ENCODE peak calls at places on chromosomes 4 and X, in five cellular contexts. K is left lung, L is adrenal gland, N is HepG2, M is fibroblast of the aortic adventitia. T is an unnamed sample.

GRCh38 chr4:102061133-102061532 is 270.6 kb downstream of the BANK1 start:
- DNase-seq in K (no peak), L (no peak), N (no peak), M (no peak), T (no peak)

GRCh38 chr4:105191621-105192210 is 45.0 kb downstream of the TET2 start:
- DNase-seq in K (no peak), L (no peak), N (no peak), M (no peak), T (peak; percentile 16)

GRCh38 chrX:31545726-31546125 is 473.9 kb upstream of the FTHL17 start:
- DNase-seq in K (no peak), L (no peak), N (no peak), M (no peak), T (no peak)

GRCh38 chr4:7389719-7390118 is 45.0 kb downstream of the PSAPL1 start:
- DNase-seq in K (no peak), L (no peak), N (no peak), M (no peak), T (no peak)

GRCh38 chrX:118773782-118774181 is 46.4 kb downstream of the IL13RA1 start:
- DNase-seq in K (no peak), L (no peak), N (no peak), M (no peak), T (no peak)

GRCh38 chr4:42824278-42824977 is 68.1 kb upstream of the GRXCR1 start:
- DNase-seq in K (no peak), L (no peak), N (peak; percentile 44), M (no peak), T (no peak)

GRCh38 chr4:118177121-118177520 is 142.8 kb downstream of the NDST3 start:
- DNase-seq in K (no peak), L (no peak), N (no peak), M (no peak), T (peak; percentile 17)

GRCh38 chr4:98994474-98995182 is 893 bp upstream of the METAP1 start:
- DNase-seq in K (no peak), L (peak; percentile 25), N (peak; percentile 45), M (no peak), T (peak; percentile 25)

GRCh38 chrX:22313757-22314156 is 41.0 kb downstream of the CBLL2 start:
- DNase-seq in K (no peak), L (no peak), N (no peak), M (no peak), T (no peak)

GRCh38 chrX:112901821-112902732 is 61.4 kb upstream of the AMOT start:
- DNase-seq in K (no peak), L (no peak), N (no peak), M (no peak), T (no peak)

GRCh38 chrX:119694601-119695534 is 1.9 kb upstream of the SEPTIN6 start:
- DNase-seq in K (no peak), L (peak; percentile 44), N (peak; percentile 39), M (no peak), T (no peak)

GRCh38 chrX:5650904-5651303 is 577.8 kb downstream of the NLGN4X start:
- DNase-seq in K (no peak), L (no peak), N (no peak), M (no peak), T (no peak)

GRCh38 chr4:141815646-141816045 is 179.3 kb downstream of the IL15 start:
- DNase-seq in K (no peak), L (no peak), N (no peak), M (no peak), T (no peak)

GRCh38 chr4:105451346-105451745 is 22.5 kb downstream of the PPA2 start:
- DNase-seq in K (no peak), L (no peak), N (no peak), M (no peak), T (no peak)

GRCh38 chr4:96317924-96318323 is 478.0 kb downstream of the PDHA2 start:
- DNase-seq in K (no peak), L (no peak), N (no peak), M (no peak), T (no peak)

GRCh38 chr4:177047070-177047850 is 254.5 kb upstream of the VEGFC start:
- DNase-seq in K (no peak), L (peak; percentile 69), N (peak; percentile 50), M (peak; percentile 87), T (peak; percentile 78)

GRCh38 chr4:27360651-27361347 is 500.2 kb downstream of the STIM2 start:
- DNase-seq in K (no peak), L (no peak), N (no peak), M (peak; percentile 91), T (peak; percentile 34)

GRCh38 chr4:38669233-38669632 is 5.2 kb downstream of the KLF3 start:
- DNase-seq in K (no peak), L (no peak), N (no peak), M (peak; percentile 42), T (no peak)

DNA sequence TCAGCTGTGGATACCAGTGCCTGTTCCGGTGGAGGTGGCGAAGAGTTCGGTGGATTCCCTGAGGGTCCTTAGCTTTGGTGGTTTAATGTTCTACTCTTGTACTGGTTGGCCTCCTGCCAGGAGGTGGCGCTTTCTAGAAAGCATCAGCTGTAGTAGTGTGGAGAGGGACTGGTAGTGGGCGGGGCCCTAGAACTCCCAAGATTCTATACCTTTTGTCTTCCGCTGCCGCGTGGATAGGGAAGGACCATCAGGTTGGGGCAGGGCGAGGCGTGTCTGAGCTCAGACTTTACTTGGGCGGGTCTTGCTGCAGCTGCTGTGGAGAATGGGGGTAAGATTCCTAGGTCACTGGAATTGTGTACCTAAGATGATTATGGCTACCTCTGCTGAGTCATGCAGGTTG is 390.3 kb downstream of the FAM47A start:
- DNase-seq in K (no peak), L (no peak), N (no peak), M (no peak), T (no peak)
- TF ChIP-seq CTCF in K (no peak), L (no peak), N (no peak), M (no peak), T (no peak)

GRCh38 chr4:140743194-140743931 is 12.8 kb downstream of the TBC1D9 start:
- DNase-seq in K (no peak), L (no peak), N (peak; percentile 51), M (no peak), T (peak; percentile 34)
- TF ChIP-seq CTCF in K (no peak), L (no peak), N (peak; percentile 57), M (peak; percentile 31), T (peak; percentile 18)

DNA sequence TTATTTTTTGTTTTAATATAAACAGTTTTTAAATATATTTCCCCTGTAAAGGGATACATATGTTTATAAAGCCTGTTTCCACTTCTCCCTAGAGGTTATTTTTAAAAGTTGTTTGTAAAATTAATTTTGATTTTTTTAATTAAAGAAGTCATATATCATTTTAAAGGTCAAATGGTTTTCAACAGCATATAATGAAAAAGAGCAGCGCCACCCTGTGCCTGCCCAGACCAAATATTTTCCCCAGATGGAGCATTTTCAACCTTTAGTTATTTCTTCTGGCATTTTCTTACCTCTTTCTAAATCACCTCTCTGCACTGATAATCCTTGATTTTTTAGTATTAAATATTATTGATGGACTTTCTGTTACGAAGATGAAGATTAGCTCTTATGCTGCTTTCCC is 21.0 kb downstream of the MSX1 start:
- DNase-seq in K (no peak), L (no peak), N (no peak), M (no peak), T (no peak)
- TF ChIP-seq CTCF in K (no peak), L (peak; percentile 34), N (peak; percentile 44), M (peak; percentile 39), T (peak; percentile 43)

DNA sequence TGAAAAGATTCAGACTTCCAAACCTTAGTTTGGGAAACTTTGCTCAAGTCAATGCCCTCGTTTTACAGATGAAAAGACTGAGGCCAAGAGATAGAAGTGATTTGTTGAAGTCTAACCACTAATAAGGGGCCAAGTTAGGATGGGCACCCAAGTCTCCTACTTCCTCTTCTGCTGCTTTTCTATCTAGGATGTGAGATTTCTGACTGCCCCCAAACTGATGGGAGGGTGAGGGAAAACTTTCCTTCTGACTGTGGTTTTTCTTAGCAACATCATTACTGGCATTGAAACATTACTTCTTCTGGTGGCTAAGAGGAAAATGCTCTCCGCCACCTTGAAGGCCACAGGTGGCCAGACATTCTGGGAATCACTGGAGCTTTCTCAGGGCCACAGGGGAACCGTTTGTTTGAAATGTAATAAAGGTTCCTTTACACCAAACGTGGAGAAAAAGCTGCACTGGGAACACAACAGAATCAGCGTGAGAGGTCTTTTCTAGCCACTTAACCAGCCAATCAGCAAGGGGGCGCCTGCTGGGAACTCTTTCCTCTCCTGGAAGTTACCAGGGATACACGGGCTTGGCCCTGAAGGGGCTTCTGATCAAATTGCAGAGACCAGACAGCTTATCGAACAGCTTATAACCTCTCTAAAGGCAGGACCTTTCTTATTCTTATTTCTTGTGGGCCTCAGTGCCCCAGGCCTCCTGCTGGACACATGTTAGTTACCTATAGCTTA is 115.9 kb upstream of the TEX13D start:
- DNase-seq in K (no peak), L (no peak), N (no peak), M (no peak), T (no peak)
- TF ChIP-seq CTCF in K (no peak), L (no peak), N (no peak), M (no peak), T (no peak)

GRCh38 chr4:67084801-67085200 is 460.5 kb downstream of the CENPC start:
- DNase-seq in K (no peak), L (no peak), N (no peak), M (no peak), T (no peak)

GRCh38 chr4:67083496-67083895 is 461.8 kb downstream of the CENPC start:
- DNase-seq in K (no peak), L (no peak), N (no peak), M (no peak), T (no peak)

GRCh38 chr4:67091668-67092067 is 453.6 kb downstream of the CENPC start:
- DNase-seq in K (no peak), L (no peak), N (no peak), M (no peak), T (no peak)

GRCh38 chr4:67082746-67083145 is 462.6 kb downstream of the CENPC start:
- DNase-seq in K (no peak), L (no peak), N (no peak), M (no peak), T (no peak)

DNA sequence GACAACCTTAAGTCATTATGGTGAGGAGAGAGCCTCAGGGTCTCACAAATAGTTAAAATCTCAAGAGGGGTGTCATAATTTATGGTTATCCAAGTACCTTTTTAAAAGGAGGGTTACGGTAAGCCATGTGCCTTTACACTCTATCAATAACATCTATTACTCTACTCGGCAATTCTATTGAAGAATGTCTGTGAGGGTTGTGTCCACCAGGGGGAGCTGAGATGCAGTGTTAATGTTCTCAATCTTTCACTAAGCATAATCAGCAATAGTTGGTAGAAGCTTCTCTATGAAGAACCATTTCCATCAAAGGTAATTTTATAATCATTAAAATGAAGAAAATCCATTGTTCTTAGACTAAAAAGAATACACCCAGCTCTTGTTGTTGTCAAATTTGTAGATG is 457.4 kb downstream of the CENPC start:
- DNase-seq in K (no peak), L (peak; percentile 77), N (peak; percentile 27), M (peak; percentile 3), T (peak; percentile 5)
- TF ChIP-seq CTCF in K (peak; percentile 36), L (peak; percentile 50), N (peak; percentile 67), M (no peak), T (peak; percentile 43)

DNA sequence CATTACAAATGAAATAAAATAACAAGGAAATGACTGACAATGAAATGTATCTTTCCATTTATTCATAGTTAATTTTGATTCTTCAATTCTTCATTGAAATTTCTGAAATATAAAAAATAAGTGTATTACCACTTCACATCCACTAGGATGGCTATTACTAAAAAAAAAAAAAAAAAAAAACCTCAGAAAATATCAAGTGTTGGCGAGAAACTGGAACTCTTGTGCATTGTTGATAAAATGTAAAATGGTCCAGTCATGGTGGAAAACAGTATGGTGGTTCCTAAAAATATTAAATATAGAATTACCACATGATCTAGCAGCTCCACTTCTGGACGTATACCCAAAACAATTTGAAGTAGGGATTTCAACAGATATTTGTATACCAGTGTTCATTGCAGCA is 22.9 kb downstream of the PGAM4 start:
- DNase-seq in K (no peak), L (no peak), N (no peak), M (no peak), T (no peak)
- TF ChIP-seq CTCF in K (no peak), L (no peak), N (no peak), M (peak; percentile 18), T (no peak)